ENCODE peak calls at places on chromosomes 2 and 18, in six cellular contexts. L is neuronal stem cell, J is H1, F is IMR-90, M is H9, C is mesenchymal stem cell. R is an unnamed sample.

GRCh38 chr2:10580991-10581390 is 108.8 kb downstream of the NOL10 start:
- DNase-seq in F (no peak), C (no peak), J (no peak), L (no peak), M (no peak), R (no peak)

GRCh38 chr2:198309673-198310280 is 505.4 kb downstream of the PLCL1 start:
- DNase-seq in L (peak; percentile 57), J (no peak), F (peak; percentile 38), C (peak; percentile 52), M (peak; percentile 50), R (peak; percentile 44)

GRCh38 chr2:117859924-117860647 is 45.6 kb downstream of the DDX18 start:
- DNase-seq in J (no peak), F (no peak), L (no peak), C (no peak), M (no peak), R (no peak)

GRCh38 chr2:207239754-207240494 is 74.2 kb upstream of the KLF7 start:
- DNase-seq in J (no peak), M (no peak), C (peak; percentile 60), L (no peak), F (peak; percentile 74), R (no peak)

GRCh38 chr2:74205113-74205512 is 6.7 kb downstream of the MTHFD2 start:
- DNase-seq in F (no peak), L (no peak), C (no peak), M (no peak), J (no peak), R (no peak)

GRCh38 chr2:10868465-10869314 is 43.0 kb upstream of the KCNF1 start:
- DNase-seq in C (peak; percentile 83), F (peak; percentile 64), M (no peak), J (no peak), L (no peak), R (no peak)

GRCh38 chr2:85277416-85278158 is 50.2 kb downstream of the TGOLN2 start:
- DNase-seq in J (no peak), M (no peak), F (peak; percentile 89), L (no peak), C (peak; percentile 73), R (no peak)

GRCh38 chr2:75605770-75606535 is 40.6 kb upstream of the MRPL19 start:
- DNase-seq in C (peak; percentile 88), M (no peak), L (no peak), F (peak; percentile 97), J (no peak), R (peak; percentile 75)

GRCh38 chr18:48672671-48673340 is 134.0 kb downstream of the CTIF start:
- DNase-seq in L (no peak), F (no peak), M (no peak), C (no peak), J (no peak), R (no peak)

GRCh38 chr18:14974088-14974487 is 226.1 kb downstream of the ANKRD30B start:
- DNase-seq in F (no peak), J (no peak), L (no peak), C (no peak), M (no peak), R (no peak)

GRCh38 chr2:226556050-226556449 is 243.6 kb downstream of the IRS1 start:
- DNase-seq in L (no peak), C (no peak), J (no peak), F (peak; percentile 15), M (no peak), R (peak; percentile 8)

GRCh38 chr2:120791961-120792295 is 56.3 kb downstream of the GLI2 start:
- DNase-seq in L (no peak), F (peak; percentile 31), M (no peak), C (no peak), J (no peak), R (peak; percentile 88)

GRCh38 chr2:216765810-216766259 is 70.5 kb upstream of the IGFBP5 start:
- DNase-seq in L (peak; percentile 90), F (no peak), J (peak; percentile 75), M (peak; percentile 93), C (peak; percentile 54), R (peak; percentile 93)

GRCh38 chr2:183283176-183283575 is 158.9 kb downstream of the NUP35 start:
- DNase-seq in F (no peak), M (no peak), L (no peak), J (no peak), C (peak; percentile 1), R (no peak)

GRCh38 chr18:72427721-72428120 is 116.4 kb downstream of the CBLN2 start:
- DNase-seq in C (no peak), F (peak; percentile 1), L (no peak), M (no peak), J (no peak), R (no peak)

GRCh38 chr2:69985684-69986083 is 24.3 kb upstream of the ASPRV1 start:
- DNase-seq in F (no peak), J (no peak), M (no peak), L (no peak), C (no peak), R (no peak)

DNA sequence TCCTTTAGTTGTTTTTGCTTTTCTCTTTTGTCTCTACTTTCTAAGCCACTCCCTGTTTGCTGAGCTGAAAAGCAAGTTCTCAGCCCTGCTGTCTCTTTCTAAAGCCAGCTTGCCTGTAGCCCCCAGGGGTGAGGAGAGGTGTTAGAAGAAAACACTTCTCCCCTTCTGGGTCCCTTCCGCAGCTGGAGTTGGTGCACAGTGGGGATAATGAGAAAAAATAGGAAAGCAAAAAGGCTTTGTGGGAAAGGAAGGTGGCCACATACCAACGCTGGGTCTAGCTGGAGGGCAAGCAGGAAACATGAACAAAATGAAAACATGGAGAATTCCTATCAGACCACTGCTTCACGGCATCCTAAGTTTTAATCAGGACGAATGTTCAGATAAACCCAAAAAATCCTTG is 15.5 kb upstream of the SLC20A1 start:
- DNase-seq in J (no peak), F (no peak), L (no peak), C (no peak), M (no peak), R (no peak)
- H3K4me2 ChIP-seq in J (no peak overlapping the region), F (no peak overlapping the region), L (no peak overlapping the region), C (no peak overlapping the region), M (no peak overlapping the region), R (no peak overlapping the region)

DNA sequence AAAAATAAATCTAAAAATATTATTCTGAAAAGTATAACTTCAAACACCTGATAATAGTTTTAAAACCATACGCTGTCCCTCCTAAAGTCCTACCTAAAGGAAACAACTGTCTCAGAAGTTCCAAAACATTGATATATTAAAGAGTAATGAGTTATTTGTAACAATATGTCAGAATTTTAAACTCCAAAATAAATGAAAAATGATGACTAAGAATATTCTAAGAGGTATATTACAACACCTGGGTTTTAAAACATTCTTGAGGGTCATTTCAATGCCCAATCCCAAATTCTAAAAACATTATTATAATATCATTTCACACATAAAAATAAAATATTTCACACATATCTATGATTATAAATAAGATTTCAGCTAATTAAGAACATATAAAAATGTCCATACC is 20.2 kb downstream of the KIDINS220 start:
- DNase-seq in F (no peak), C (no peak), M (no peak), L (no peak), J (no peak), R (no peak)
- H2BK15ac ChIP-seq in F (no peak overlapping the region), C (no peak overlapping the region), M (no peak overlapping the region), L (no peak overlapping the region), J (no peak overlapping the region), R (no peak overlapping the region)

GRCh38 chr2:25273985-25274550 is 67.7 kb downstream of the DNMT3A start:
- DNase-seq in J (no peak), C (no peak), L (no peak), M (no peak), F (no peak), R (no peak)

GRCh38 chr2:25275575-25275965 is 66.2 kb downstream of the DNMT3A start:
- DNase-seq in F (no peak), M (no peak), C (no peak), L (no peak), J (no peak), R (no peak)

GRCh38 chr2:25274868-25275574 is 66.7 kb downstream of the DNMT3A start:
- DNase-seq in J (no peak), L (no peak), M (no peak), F (peak; percentile 52), C (no peak), R (no peak)

GRCh38 chr2:25279091-25279651 is 62.6 kb downstream of the DNMT3A start:
- DNase-seq in M (no peak), J (no peak), F (no peak), L (no peak), C (no peak), R (no peak)

DNA sequence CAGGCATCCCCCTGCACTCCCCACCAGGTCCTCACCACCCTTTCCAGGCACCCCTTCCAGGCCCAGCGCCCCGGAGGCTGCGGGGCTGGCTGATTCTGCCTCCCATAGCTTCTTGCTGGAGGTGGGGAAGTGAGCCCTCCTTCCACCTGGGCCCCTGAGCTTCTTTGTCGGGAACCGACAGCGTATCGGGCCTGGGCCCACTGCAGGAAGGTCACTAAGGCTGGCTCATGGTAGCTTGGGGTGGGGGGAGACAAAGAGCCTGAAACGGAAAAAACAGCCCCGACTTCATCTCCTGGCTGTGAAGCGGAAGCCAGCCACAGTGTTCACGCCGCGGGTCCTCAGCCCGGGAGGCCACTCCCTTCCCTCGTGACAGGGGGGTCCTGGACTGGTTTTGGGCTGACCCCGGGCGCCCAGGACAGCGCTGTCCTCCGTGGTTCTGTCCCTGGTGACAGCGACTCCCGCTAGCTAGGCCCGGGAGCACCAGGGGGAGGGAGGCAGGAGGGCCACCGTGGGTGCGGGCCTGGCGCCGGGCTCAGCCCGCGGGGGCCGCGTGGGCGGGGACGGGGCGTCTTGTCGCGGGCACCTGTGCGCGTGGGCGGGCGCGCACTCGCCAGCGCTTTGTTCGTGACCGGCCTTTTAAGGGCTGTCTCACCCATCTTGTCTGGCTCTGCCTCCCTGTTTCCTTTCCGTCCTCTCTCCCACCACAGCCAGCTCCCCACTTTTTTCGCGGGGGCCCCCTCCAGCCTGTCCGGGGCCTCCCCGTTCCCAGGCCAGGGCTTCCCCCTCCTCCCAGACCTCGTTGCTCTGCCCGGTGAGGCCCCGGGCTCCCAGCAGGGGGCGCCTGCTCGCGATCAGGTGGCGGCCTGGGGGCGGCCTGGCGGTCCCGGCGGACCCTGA is 64.9 kb downstream of the DNMT3A start:
- DNase-seq in J (no peak), M (peak; percentile 82), L (no peak), C (no peak), F (no peak), R (peak; percentile 77)
- H2BK120ac ChIP-seq in J (peak overlapping the region; percentile 13), M (no peak overlapping the region), L (peak overlapping the region; percentile 14), C (no peak overlapping the region), F (no peak overlapping the region), R (no peak overlapping the region)

DNA sequence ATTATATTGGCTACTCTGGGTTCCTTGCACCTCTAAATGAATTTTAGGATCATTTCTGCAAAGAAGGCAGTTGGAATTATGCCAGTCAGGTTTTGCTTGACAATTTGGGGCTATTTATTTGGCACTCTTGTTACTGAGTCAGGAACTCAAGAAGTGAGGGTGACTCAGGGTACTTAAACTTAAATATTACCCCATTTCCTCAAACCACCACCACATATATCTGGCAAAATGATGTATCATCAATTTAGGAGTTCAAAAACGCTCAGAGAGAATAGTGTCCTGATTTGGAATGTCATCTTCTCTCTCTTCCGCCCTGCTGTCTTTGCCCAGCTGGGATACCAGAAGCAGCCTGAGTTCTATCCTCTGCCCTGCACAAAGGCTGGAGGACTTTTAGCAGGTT is 2.4 kb upstream of the THNSL2 start:
- DNase-seq in M (no peak), F (no peak), C (no peak), J (no peak), L (no peak), R (no peak)
- H3K4me2 ChIP-seq in M (no peak overlapping the region), F (no peak overlapping the region), C (no peak overlapping the region), J (no peak overlapping the region), L (no peak overlapping the region), R (no peak overlapping the region)